ENCODE peak calls at places on chromosomes 7 and 10, in four cellular contexts. A is body of pancreas, X is stomach, Q is spleen. L is an unnamed sample.
A peak's percentile ranks its signal among the peaks of the same experiment; 100 is the strongest.

GRCh38 chr10:24971374-24971773 is 19.0 kb upstream of the PRTFDC1 start:
- DNase-seq in A (no peak), Q (no peak), X (no peak), L (no peak)

GRCh38 chr7:925601-926000 is 28.9 kb downstream of the ADAP1 start:
- DNase-seq in Q (peak; percentile 88), A (peak; percentile 22), X (peak; percentile 41), L (no peak)

GRCh38 chr7:24346716-24347115 is 62.7 kb downstream of the NPY start:
- DNase-seq in A (no peak), Q (no peak), X (no peak), L (no peak)

GRCh38 chr10:28761084-28761875 is 84.0 kb downstream of the BAMBI start:
- DNase-seq in A (no peak), X (no peak), Q (no peak), L (no peak)

GRCh38 chr10:106652279-106652678 is 512.2 kb downstream of the SORCS1 start:
- DNase-seq in A (no peak), X (no peak), Q (no peak), L (no peak)

GRCh38 chr10:6579904-6580278 is at the start of gene PRKCQ:
- DNase-seq in Q (no peak), X (no peak), A (peak; percentile 54), L (no peak)

GRCh38 chr10:113454341-113455061 is 98.4 kb upstream of the HABP2 start:
- DNase-seq in A (peak; percentile 75), X (peak; percentile 67), Q (no peak), L (peak; percentile 52)

GRCh38 chr10:32982293-32982709 is 24.3 kb upstream of the ITGB1 start:
- DNase-seq in Q (no peak), X (no peak), A (no peak), L (no peak)

GRCh38 chr7:102304668-102305067 is 18.0 kb downstream of the SH2B2 start:
- DNase-seq in A (peak; percentile 22), Q (peak; percentile 79), X (no peak), L (no peak)

GRCh38 chr7:90994601-90995000 is 269.6 kb upstream of the FZD1 start:
- DNase-seq in A (no peak), Q (no peak), X (no peak), L (no peak)

GRCh38 chr10:126538439-126539140 is 131.9 kb downstream of the C10orf90 start:
- DNase-seq in Q (no peak), X (peak; percentile 79), A (peak; percentile 51), L (no peak)

GRCh38 chr10:11489591-11489990 is 121.9 kb downstream of the USP6NL start:
- DNase-seq in Q (no peak), A (no peak), X (no peak), L (no peak)

GRCh38 chr7:83861-84632 is 108.3 kb upstream of the FAM20C start:
- DNase-seq in Q (peak; percentile 64), X (no peak), A (peak; percentile 4), L (no peak)

GRCh38 chr10:104247513-104248146 is 7.1 kb upstream of the GSTO1 start:
- DNase-seq in Q (no peak), A (no peak), X (no peak), L (no peak)

GRCh38 chr7:139246905-139247304 is 15.9 kb downstream of the UBN2 start:
- DNase-seq in Q (no peak), X (no peak), A (no peak), L (no peak)

GRCh38 chr7:23237000-23237399 is 9.6 kb upstream of the GPNMB start:
- DNase-seq in A (no peak), Q (no peak), X (no peak), L (no peak)

GRCh38 chr10:4686644-4686996 is 139.4 kb upstream of the AKR1E2 start:
- DNase-seq in A (no peak), Q (no peak), X (no peak), L (no peak)

GRCh38 chr10:113045155-113046055 is 95.4 kb downstream of the TCF7L2 start:
- DNase-seq in A (no peak), Q (no peak), X (no peak), L (no peak)

GRCh38 chr10:114684822-114685209 is 26.7 kb upstream of the ABLIM1 start:
- DNase-seq in Q (no peak), X (no peak), A (peak; percentile 67), L (no peak)

GRCh38 chr7:35802649-35803048 is 1.8 kb downstream of the SEPTIN7 start:
- DNase-seq in X (no peak), A (no peak), Q (no peak), L (no peak)

GRCh38 chr10:10804998-10805737 is 212.5 kb upstream of the CELF2 start:
- DNase-seq in X (no peak), Q (no peak), A (no peak), L (no peak)

GRCh38 chr10:44424953-44425352 is 40.1 kb upstream of the CXCL12 start:
- DNase-seq in A (no peak), X (no peak), Q (no peak), L (no peak)

GRCh38 chr7:93030605-93031225 is 87.1 kb downstream of the SAMD9 start:
- DNase-seq in A (no peak), X (no peak), Q (no peak), L (no peak)

GRCh38 chr7:156206174-156206573 is 393.9 kb upstream of the SHH start:
- DNase-seq in X (no peak), Q (no peak), A (no peak), L (no peak)

GRCh38 chr10:132362151-132362611 is 30.2 kb downstream of the LRRC27 start:
- DNase-seq in X (no peak), A (no peak), Q (peak; percentile 68), L (no peak)

GRCh38 chr10:124473070-124473469 is 11.4 kb downstream of the LHPP start:
- DNase-seq in A (no peak), X (no peak), Q (no peak), L (no peak)

GRCh38 chr7:155435110-155435509 is 22.8 kb upstream of the EN2 start:
- DNase-seq in Q (peak; percentile 1), A (no peak), X (no peak), L (no peak)

GRCh38 chr7:131338990-131339389 is 11.3 kb downstream of the MKLN1 start:
- DNase-seq in X (no peak), A (no peak), Q (no peak), L (no peak)

GRCh38 chr7:158729646-158730382 is 25.2 kb upstream of the NCAPG2 start:
- DNase-seq in Q (no peak), X (no peak), A (no peak), L (no peak)

GRCh38 chr7:115110523-115110922 is 188.6 kb downstream of the MDFIC start:
- DNase-seq in A (peak; percentile 9), Q (no peak), X (peak; percentile 29), L (no peak)

GRCh38 chr10:8221481-8221880 is 167.0 kb downstream of the GATA3 start:
- DNase-seq in X (peak; percentile 33), Q (no peak), A (no peak), L (no peak)

GRCh38 chr7:157845203-157845810 is 508.5 kb downstream of the DNAJB6 start:
- DNase-seq in X (no peak), A (no peak), Q (no peak), L (no peak)

GRCh38 chr7:143454091-143454729 is 11.0 kb downstream of the TAS2R60 start:
- DNase-seq in A (no peak), Q (no peak), X (no peak), L (no peak)

GRCh38 chr7:79610301-79610700 is 156.8 kb upstream of the MAGI2 start:
- DNase-seq in A (no peak), X (no peak), Q (no peak), L (no peak)

GRCh38 chr7:2812119-2812487 is 32.0 kb downstream of the GNA12 start:
- DNase-seq in Q (no peak), A (no peak), X (no peak), L (no peak)

GRCh38 chr10:78332013-78332412 is 298.4 kb downstream of the RPS24 start:
- DNase-seq in X (no peak), Q (no peak), A (no peak), L (peak; percentile 45)
- TF ChIP-seq CTCF in X (no peak), Q (no peak), A (no peak), L (no peak)

DNA sequence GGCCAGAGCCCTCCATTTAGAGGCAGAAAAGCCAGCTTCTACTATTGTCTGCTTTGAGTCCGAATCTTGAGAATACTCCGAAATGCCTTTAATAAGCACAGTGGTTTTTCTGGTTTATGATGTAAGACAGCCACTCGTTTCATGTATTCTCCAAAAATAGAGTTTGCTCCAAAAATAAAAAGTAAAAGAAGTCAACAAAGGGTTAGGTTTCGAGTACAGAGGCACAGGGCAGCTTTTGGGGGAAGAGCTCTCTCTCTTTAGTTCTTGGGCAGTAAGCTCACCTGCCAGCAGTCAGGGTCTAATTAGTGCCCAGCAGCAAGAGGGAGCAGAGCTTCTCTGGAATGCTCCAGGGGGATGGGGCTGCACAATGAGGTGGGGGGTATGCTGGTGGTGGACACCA is 20.2 kb downstream of the CREB3L2 start:
- DNase-seq in A (no peak), Q (no peak), X (no peak), L (no peak)
- TF ChIP-seq POLR2A in A (no peak), Q (no peak), X (no peak), L (no peak)

DNA sequence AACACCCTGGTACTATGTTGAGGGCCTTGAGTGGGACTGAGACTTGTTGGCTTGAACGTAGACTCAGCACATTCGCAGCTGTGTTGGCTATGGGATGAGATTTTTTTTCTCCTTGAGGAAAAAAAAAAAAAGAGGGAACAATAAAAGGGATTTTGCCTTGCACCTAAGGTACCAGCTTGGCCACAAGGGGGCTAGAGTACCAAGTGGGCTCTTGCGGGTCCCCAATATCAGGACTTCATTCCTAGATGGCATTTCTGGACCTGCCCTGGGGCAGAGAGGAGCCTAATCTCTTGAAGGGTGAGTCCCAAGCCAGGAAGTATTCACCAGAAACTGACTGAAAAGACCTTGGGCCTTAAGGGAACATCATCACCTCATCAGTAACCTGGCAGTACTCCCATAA is 1083.6 kb upstream of the PHF14 start:
- DNase-seq in Q (peak; percentile 17), X (no peak), A (no peak), L (no peak)
- TF ChIP-seq CTCF in Q (no peak), X (no peak), A (no peak), L (no peak)

DNA sequence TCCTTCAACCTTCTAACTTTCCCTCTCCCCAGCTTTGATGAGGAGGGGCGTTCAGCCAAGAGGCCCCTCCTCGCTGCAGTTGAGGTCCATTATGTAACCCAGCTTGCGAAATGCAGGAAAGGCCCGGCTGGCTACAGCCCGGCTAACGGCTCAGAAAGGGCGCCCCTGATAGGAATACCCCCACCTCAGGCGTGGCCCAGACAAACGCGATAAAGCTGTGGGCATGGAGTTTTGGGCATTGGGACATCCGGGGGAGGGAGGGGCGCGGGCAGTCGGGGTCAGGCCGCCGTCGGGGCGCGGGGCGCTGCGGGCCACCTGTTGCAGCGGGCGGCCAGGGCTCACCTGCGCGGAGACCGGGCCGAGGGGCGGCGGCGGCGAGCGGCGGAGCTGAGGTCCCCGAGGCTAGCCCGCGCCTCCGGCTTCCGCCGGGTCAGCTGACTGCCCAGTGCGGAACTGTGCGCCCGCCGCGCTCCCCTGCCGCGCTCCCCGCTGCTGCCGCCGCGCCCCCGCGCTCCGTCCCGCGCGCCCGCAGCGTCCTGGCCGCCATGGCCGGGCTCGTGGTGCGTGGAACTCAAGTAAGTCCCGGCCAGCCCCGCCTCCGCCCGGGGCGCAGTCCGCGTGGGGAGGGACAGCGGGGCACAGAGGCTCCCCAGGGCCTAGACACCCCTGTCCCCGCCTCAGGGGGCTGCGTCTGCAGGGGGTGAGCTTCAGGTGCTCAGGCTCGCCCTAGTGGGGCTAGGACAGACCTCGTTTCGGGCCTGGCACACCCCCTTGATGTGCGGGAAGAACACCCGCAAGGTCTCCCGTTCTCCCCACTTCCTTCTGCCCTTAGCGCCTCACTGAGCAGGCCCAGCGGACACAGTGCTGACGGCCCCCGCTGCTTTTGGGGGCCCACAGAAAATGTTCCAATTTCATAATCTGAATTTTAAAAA is at the start of gene LRMDA:
- DNase-seq in A (peak; percentile 73), X (peak; percentile 66), Q (peak; percentile 90), L (peak; percentile 61)
- TF ChIP-seq POLR2A in A (peak; percentile 44), X (no peak), Q (no peak), L (peak; percentile 25)

GRCh38 chr7:151340794-151341356 is 737 bp upstream of the NUB1 start:
- DNase-seq in X (no peak), A (no peak), Q (no peak), L (no peak)
- TF ChIP-seq CTCF in X (no peak), A (no peak), Q (no peak), L (no peak)